ENCODE peak calls at places on chromosomes 4 and X, in nine cellular contexts. A is occipital lobe, N is GM18507, T is upper lobe of left lung, X is GDM1, O is PC-3, Q is T-helper 1 cell, J is GF-D8, P is HEK293T. F is an unnamed sample.

GRCh38 chr4:33071552-33071951 is 2351.4 kb downstream of the PCDH7 start:
- DNase-seq in O (no peak), P (no peak), J (no peak), N (no peak), T (no peak), A (no peak), X (no peak), Q (no peak), F (no peak)

GRCh38 chrX:13194291-13195103 is 125.4 kb downstream of the ATXN3L start:
- DNase-seq in P (no peak), A (no peak), O (peak), X (no peak), J (no peak), N (no peak), T (no peak), Q (no peak), F (no peak)

GRCh38 chrX:131306602-131307001 is 17.5 kb upstream of the IGSF1 start:
- DNase-seq in X (no peak), Q (no peak), O (no peak), P (no peak), N (no peak), T (no peak), J (no peak), A (no peak), F (no peak)

GRCh38 chr4:3660086-3660927 is 105.9 kb upstream of the ADRA2C start:
- DNase-seq in O (no peak), A (peak), N (no peak), P (no peak), T (peak), Q (no peak), J (no peak), X (no peak), F (no peak)

GRCh38 chr4:174137698-174138097 is 145.8 kb downstream of the FBXO8 start:
- DNase-seq in N (no peak), Q (no peak), A (no peak), J (no peak), P (no peak), X (no peak), T (no peak), O (no peak), F (no peak)

GRCh38 chr4:169659736-169660670 is 39.6 kb downstream of the CLCN3 start:
- DNase-seq in P (peak), T (no peak), J (peak), Q (peak), X (peak), A (peak), N (peak), O (peak), F (peak)

GRCh38 chr4:71189471-71189870 is 149.3 kb upstream of the SLC4A4 start:
- DNase-seq in J (no peak), P (no peak), X (no peak), O (peak), Q (no peak), N (no peak), T (no peak), A (no peak), F (no peak)

GRCh38 chr4:65559270-65559669 is 111.0 kb downstream of the EPHA5 start:
- DNase-seq in Q (no peak), P (no peak), A (no peak), X (no peak), T (no peak), J (no peak), O (no peak), N (no peak), F (no peak)

GRCh38 chr4:41611124-41611838 is 73.3 kb downstream of the LIMCH1 start:
- DNase-seq in Q (no peak), N (no peak), P (no peak), T (no peak), O (peak), A (no peak), X (no peak), J (no peak), F (no peak)

GRCh38 chr4:16194199-16194598 is 32.1 kb downstream of the TAPT1 start:
- DNase-seq in T (no peak), P (no peak), O (no peak), J (no peak), N (no peak), A (no peak), Q (no peak), X (no peak), F (no peak)

GRCh38 chr4:48906283-48907173 is at the start of gene OCIAD2:
- DNase-seq in T (peak), P (no peak), X (no peak), Q (peak), N (peak), A (peak), O (peak), J (peak), F (peak)

GRCh38 chr4:150609131-150609530 is 27.2 kb downstream of the MAB21L2 start:
- DNase-seq in O (no peak), T (no peak), N (no peak), A (no peak), Q (no peak), J (no peak), X (no peak), P (no peak), F (no peak)

GRCh38 chrX:119467433-119467832 is 811 bp upstream of the SLC25A5 start:
- DNase-seq in X (no peak), N (no peak), A (no peak), O (no peak), T (no peak), P (no peak), Q (no peak), J (no peak), F (no peak)

GRCh38 chr4:6245246-6246169 is 24.1 kb upstream of the WFS1 start:
- DNase-seq in J (no peak), O (no peak), A (peak), X (no peak), N (no peak), Q (no peak), T (no peak), P (no peak), F (no peak)

GRCh38 chr4:22410645-22411247 is 105.1 kb downstream of the ADGRA3 start:
- DNase-seq in N (no peak), T (no peak), A (no peak), O (peak), J (no peak), X (peak), Q (no peak), P (no peak), F (no peak)

GRCh38 chr4:17492058-17492741 is 19.7 kb downstream of the QDPR start:
- DNase-seq in P (no peak), N (no peak), T (peak), O (no peak), A (no peak), Q (no peak), X (no peak), J (no peak), F (no peak)

GRCh38 chr4:109385260-109385659 is 48.4 kb upstream of the SEC24B start:
- DNase-seq in J (no peak), X (no peak), N (no peak), Q (no peak), P (no peak), T (peak), A (no peak), O (no peak), F (no peak)

GRCh38 chr4:185811509-185812364 is at the start of gene SORBS2:
- DNase-seq in O (peak), N (peak), X (no peak), A (peak), Q (no peak), J (no peak), P (peak), T (peak), F (peak)

GRCh38 chr4:85520765-85521749 is 46.1 kb downstream of the ARHGAP24 start:
- DNase-seq in N (no peak), T (no peak), O (no peak), J (no peak), A (no peak), X (no peak), P (no peak), Q (no peak), F (no peak)

GRCh38 chrX:35665311-35665710 is 132.8 kb upstream of the MAGEB16 start:
- DNase-seq in Q (no peak), A (no peak), P (no peak), N (no peak), X (no peak), T (no peak), J (no peak), O (peak), F (no peak)